ENCODE peak calls at places on chromosomes 1 and 21, in five cellular contexts. S is psoas muscle, J is GM23248, A is H7, B is hepatocyte. H is an unnamed sample. For H3K36me3, the result is how much of the 10 kb centered on the place peaks cover.

GRCh38 chr1:192573499-192573898 is 2.1 kb upstream of the RGS1 start:
- DNase-seq in S (no peak), J (peak), A (no peak), B (no peak), H (no peak)

GRCh38 chr1:41102208-41102607 is 80.7 kb upstream of the SLFNL1 start:
- DNase-seq in S (peak), J (peak), A (no peak), B (peak), H (peak)

GRCh38 chr1:9317591-9318331 is 25.1 kb downstream of the SPSB1 start:
- DNase-seq in S (peak), J (peak), A (peak), B (peak), H (peak)

GRCh38 chr1:201383647-201384405 is 6.3 kb upstream of the TNNT2 start:
- DNase-seq in S (peak), J (peak), A (no peak), B (peak), H (peak)

GRCh38 chr1:95093296-95093695 is 20.5 kb upstream of the ALG14 start:
- DNase-seq in S (no peak), J (no peak), A (no peak), B (no peak), H (no peak)

GRCh38 chr1:209611771-209612570 is 28.5 kb downstream of the CAMK1G start:
- DNase-seq in S (peak), J (no peak), A (peak), B (no peak), H (no peak)

GRCh38 chr1:230280054-230280795 is 145.9 kb downstream of the PGBD5 start:
- DNase-seq in S (peak), J (no peak), A (peak), B (no peak), H (no peak)

GRCh38 chr21:18468775-18469174 is 65.2 kb upstream of the TMPRSS15 start:
- DNase-seq in S (no peak), J (no peak), A (no peak), B (peak), H (no peak)

GRCh38 chr1:38000529-38001453 is 4.5 kb downstream of the FHL3 start:
- DNase-seq in S (peak), J (peak), A (peak), B (peak), H (peak)

GRCh38 chr1:194117582-194117981 is 931.2 kb upstream of the B3GALT2 start:
- DNase-seq in S (no peak), J (no peak), A (peak), B (no peak), H (no peak)

GRCh38 chr1:159781992-159782391 is 1.2 kb downstream of the DUSP23 start:
- DNase-seq in S (peak), J (no peak), A (no peak), B (no peak), H (no peak)
- H3K4me3 ChIP-seq in S (peak), J (no peak), A (no peak), B (no peak), H (no peak)

GRCh38 chr1:24659993-24660665 is 17.0 kb downstream of the SRRM1 start:
- DNase-seq in S (no peak), J (peak), A (no peak), B (no peak), H (peak)
- H3K36me3 ChIP-seq in S (under half), J (half or more), A (half or more), B (under half), H (half or more)

GRCh38 chr1:203426870-203427269 is 48.7 kb upstream of the PRELP start:
- DNase-seq in S (no peak), J (no peak), A (no peak), B (peak), H (no peak)
- H3K4me3 ChIP-seq in S (no peak), J (no peak), A (no peak), B (no peak), H (no peak)

GRCh38 chr1:225848044-225848955 is 33.9 kb downstream of the TMEM63A start:
- DNase-seq in S (no peak), J (peak), A (no peak), B (no peak), H (no peak)
- H3K36me3 ChIP-seq in S (under half), J (under half), A (half or more), B (under half), H (under half)

DNA sequence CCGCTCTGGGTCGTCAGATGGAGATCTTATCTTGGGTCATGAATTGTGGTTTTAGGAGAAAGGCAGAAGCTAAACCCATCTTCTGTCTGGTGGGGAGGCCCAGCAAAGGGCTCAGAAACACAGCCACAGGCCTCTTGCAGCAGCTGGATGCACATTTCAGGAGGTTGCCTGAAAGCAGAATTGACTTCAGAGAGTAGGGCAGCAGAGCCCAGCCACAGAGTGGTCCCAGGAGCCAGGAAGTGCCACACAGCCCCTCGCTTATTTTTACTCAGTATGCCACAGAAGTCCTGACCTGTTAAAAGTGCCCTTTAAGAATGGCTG is 8.3 kb upstream of the RIPK4 start:
- DNase-seq in S (no peak), J (no peak), A (no peak), B (no peak), H (no peak)
- H3K4me3 ChIP-seq in S (no peak), J (no peak), A (no peak), B (no peak), H (no peak)

GRCh38 chr1:180053594-180054567 is 99.3 kb downstream of the CEP350 start:
- DNase-seq in S (no peak), J (no peak), A (no peak), B (no peak), H (no peak)
- H3K36me3 ChIP-seq in S (under half), J (half or more), A (under half), B (under half), H (under half)

GRCh38 chr21:38476385-38476784 is 21.9 kb downstream of the ERG start:
- DNase-seq in S (no peak), J (no peak), A (no peak), B (no peak), H (no peak)
- H3K4me3 ChIP-seq in S (no peak), J (no peak), A (no peak), B (no peak), H (no peak)

DNA sequence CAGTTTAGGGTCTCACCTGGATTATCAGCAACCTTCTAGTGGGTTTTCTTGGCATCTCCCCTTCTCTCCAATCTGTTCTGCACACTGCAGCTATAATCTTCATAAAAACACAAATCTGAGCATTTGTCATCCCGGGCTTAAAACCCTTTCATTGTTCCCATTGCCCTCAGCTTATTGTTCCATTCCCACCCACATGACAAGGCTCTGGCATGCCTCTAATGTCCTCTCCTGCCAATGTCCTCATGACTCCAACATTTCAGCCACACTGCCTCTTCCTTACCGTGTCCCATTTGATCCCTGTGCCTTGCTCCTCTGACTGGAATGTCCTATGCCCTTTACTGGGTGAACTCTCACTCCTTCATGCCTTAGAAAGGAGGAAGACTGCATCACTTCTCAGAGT is 7.5 kb upstream of the DPH2 start:
- DNase-seq in S (no peak), J (no peak), A (no peak), B (no peak), H (no peak)
- H3K36me3 ChIP-seq in S (under half), J (under half), A (under half), B (under half), H (under half)

GRCh38 chr1:6960291-6960758 is 175.1 kb downstream of the CAMTA1 start:
- DNase-seq in S (peak), J (peak), A (peak), B (peak), H (peak)

GRCh38 chr1:6959491-6959890 is 174.2 kb downstream of the CAMTA1 start:
- DNase-seq in S (no peak), J (no peak), A (no peak), B (no peak), H (no peak)

GRCh38 chr1:6961905-6962304 is 176.7 kb downstream of the CAMTA1 start:
- DNase-seq in S (no peak), J (no peak), A (no peak), B (no peak), H (no peak)

GRCh38 chr1:6962390-6962955 is 177.2 kb downstream of the CAMTA1 start:
- DNase-seq in S (peak), J (no peak), A (peak), B (peak), H (peak)

GRCh38 chr1:6961289-6961688 is 176.0 kb downstream of the CAMTA1 start:
- DNase-seq in S (no peak), J (peak), A (peak), B (no peak), H (no peak)
- H3K4me3 ChIP-seq in S (no peak), J (no peak), A (no peak), B (no peak), H (no peak)

GRCh38 chr1:156048663-156049258 is 4.8 kb downstream of the UBQLN4 start:
- DNase-seq in S (peak), J (no peak), A (no peak), B (no peak), H (peak)
- H3K36me3 ChIP-seq in S (under half), J (under half), A (under half), B (under half), H (under half)

H was measured in MG63.